ENCODE peak calls at places on chromosomes 7 and 10, in five cellular contexts. W, E, G, Q and O are unnamed samples. For H3K4me1, the result is how much of the 10 kb centered on the place peaks cover.

GRCh38 chr7:137992738-137993394 is 9.0 kb downstream of the CREB3L2 start:
- DNase-seq in W (peak), Q (no peak), G (peak), E (peak), O (no peak)

GRCh38 chr10:4474829-4475228 is 351.2 kb upstream of the AKR1E2 start:
- DNase-seq in Q (no peak), W (no peak), G (no peak), E (no peak), O (no peak)

GRCh38 chr10:107914450-107915276 is 750.2 kb upstream of the SORCS1 start:
- DNase-seq in G (no peak), Q (no peak), E (peak), W (peak), O (no peak)

GRCh38 chr7:39428221-39428620 is 138.0 kb upstream of the YAE1 start:
- DNase-seq in E (no peak), G (peak), W (no peak), Q (no peak), O (no peak)

GRCh38 chr10:21194510-21194993 is 297.4 kb upstream of the NEBL start:
- DNase-seq in W (no peak), G (no peak), Q (no peak), E (peak), O (no peak)

GRCh38 chr7:20786049-20786412 is 655 bp downstream of the SP8 start:
- DNase-seq in G (no peak), W (no peak), Q (no peak), E (no peak), O (no peak)

GRCh38 chr7:141483044-141483443 is 68.2 kb upstream of the AGK start:
- DNase-seq in G (no peak), W (no peak), E (no peak), Q (no peak), O (no peak)

GRCh38 chr10:19728376-19728775 is 87.9 kb upstream of the PLXDC2 start:
- DNase-seq in W (no peak), G (no peak), Q (no peak), E (no peak), O (no peak)

GRCh38 chr10:59805043-59805442 is 51.8 kb upstream of the MRLN start:
- DNase-seq in G (peak), Q (no peak), E (peak), W (peak), O (no peak)

GRCh38 chr7:64183126-64183742 is 23.8 kb upstream of the ZNF735 start:
- DNase-seq in G (no peak), E (no peak), W (peak), Q (peak), O (peak)

GRCh38 chr7:111229951-111230350 is 139.0 kb downstream of the LRRN3 start:
- DNase-seq in Q (no peak), W (no peak), E (no peak), G (no peak), O (no peak)

GRCh38 chr10:55852850-55853249 is 508.2 kb downstream of the ZWINT start:
- DNase-seq in Q (no peak), E (no peak), W (no peak), G (no peak), O (no peak)

GRCh38 chr10:34513636-34514035 is 301.5 kb downstream of the PARD3 start:
- DNase-seq in G (no peak), E (no peak), Q (no peak), W (no peak), O (no peak)

GRCh38 chr7:115561341-115562110 is 469.0 kb downstream of the TFEC start:
- DNase-seq in G (peak), Q (no peak), W (no peak), E (no peak), O (no peak)

GRCh38 chr10:110498982-110499795 is 1.5 kb downstream of the DUSP5 start:
- DNase-seq in E (peak), Q (no peak), G (peak), W (peak), O (peak)

GRCh38 chr7:70618020-70618551 is 513.9 kb upstream of the GALNT17 start:
- DNase-seq in W (peak), E (no peak), Q (peak), G (no peak), O (no peak)

GRCh38 chr7:72326365-72326764 is 85.8 kb downstream of the CALN1 start:
- DNase-seq in G (no peak), W (no peak), Q (no peak), E (no peak), O (no peak)

GRCh38 chr10:72337039-72337629 is 17.6 kb downstream of the DNAJB12 start:
- DNase-seq in Q (peak), E (peak), G (peak), W (peak), O (peak)

GRCh38 chr10:70899096-70899495 is 10.7 kb upstream of the PCBD1 start:
- DNase-seq in W (no peak), E (no peak), G (no peak), Q (no peak), O (no peak)

GRCh38 chr10:75400163-75400768 is 1.3 kb downstream of the ZNF503 start:
- DNase-seq in G (no peak), W (no peak), E (no peak), Q (peak), O (no peak)

GRCh38 chr10:113780681-113781250 is 29.3 kb downstream of the PLEKHS1 start:
- DNase-seq in Q (no peak), G (no peak), W (no peak), E (no peak), O (no peak)

GRCh38 chr10:103232772-103233488 is 12.8 kb upstream of the RPEL1 start:
- DNase-seq in W (no peak), E (no peak), G (peak), Q (no peak), O (no peak)

GRCh38 chr10:43901744-43902504 is 253.2 kb upstream of the ZNF32 start:
- DNase-seq in G (no peak), Q (no peak), W (no peak), E (no peak), O (no peak)

GRCh38 chr7:156039194-156039593 is 226.9 kb upstream of the SHH start:
- DNase-seq in E (no peak), G (no peak), W (no peak), Q (no peak), O (no peak)
- H3K4me1 ChIP-seq in E (under half), G (under half), W (under half), Q (under half), O (under half)

GRCh38 chr7:4186513-4186780 is 495.6 kb upstream of the FOXK1 start:
- DNase-seq in W (no peak), E (no peak), G (no peak), Q (no peak), O (no peak)
- H3K4me1 ChIP-seq in W (under half), E (under half), G (under half), Q (under half), O (under half)

GRCh38 chr7:150957119-150958020 is 20.8 kb downstream of the KCNH2 start:
- DNase-seq in G (no peak), E (no peak), Q (peak), W (peak), O (no peak)
- H3K4me1 ChIP-seq in G (under half), E (under half), Q (under half), W (half or more), O (under half)

DNA sequence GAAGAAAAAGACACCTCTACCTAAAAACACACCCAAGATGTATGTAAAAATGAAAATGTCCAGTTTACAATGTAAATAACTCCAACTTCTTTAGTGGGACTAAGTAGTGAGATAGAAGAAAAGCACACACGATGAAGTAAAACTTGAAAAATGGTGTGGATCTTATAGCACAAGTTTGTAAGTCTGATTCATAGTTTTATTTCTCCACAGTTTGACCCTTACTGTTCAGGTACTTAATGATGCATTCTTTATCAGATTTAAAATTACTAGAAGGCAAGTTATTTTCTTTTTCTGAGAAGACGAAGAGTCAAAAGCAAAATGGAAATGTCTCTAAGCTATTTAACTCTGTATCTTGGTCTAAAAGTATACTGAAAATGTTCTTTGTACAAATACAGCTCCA is 6.1 kb downstream of the NAMPT start:
- DNase-seq in E (no peak), Q (no peak), G (no peak), W (no peak), O (no peak)
- H3K4me1 ChIP-seq in E (under half), Q (half or more), G (under half), W (under half), O (under half)

GRCh38 chr10:132542086-132542775 is 4.6 kb downstream of the INPP5A start:
- DNase-seq in E (peak), Q (no peak), G (no peak), W (no peak), O (no peak)
- H3K4me1 ChIP-seq in E (half or more), Q (half or more), G (under half), W (under half), O (half or more)